ENCODE peak calls at places on chromosomes 7 and 10, in five cellular contexts. D is endothelial cell of umbilical vein, I is GM12891, K is Panc1, W is transverse colon. Y is an unnamed sample.
A peak's percentile ranks its signal among the peaks of the same experiment; 100 is the strongest.

GRCh38 chr7:11548532-11548931 is 283.5 kb downstream of the THSD7A start:
- DNase-seq in D (no peak), I (no peak), W (no peak), K (peak; percentile 12), Y (no peak)

GRCh38 chr10:103687718-103688117 is 167.7 kb downstream of the SH3PXD2A start:
- DNase-seq in D (no peak), I (no peak), K (no peak), W (no peak), Y (no peak)

GRCh38 chr7:56097700-56098099 is 4.9 kb upstream of the PHKG1 start:
- DNase-seq in I (no peak), W (no peak), D (peak; percentile 15), K (no peak), Y (no peak)

GRCh38 chr7:140053812-140054539 is 8.8 kb downstream of the PARP12 start:
- DNase-seq in W (no peak), D (no peak), K (no peak), I (peak; percentile 32), Y (no peak)

GRCh38 chr7:29918850-29919249 is 70.8 kb downstream of the SCRN1 start:
- DNase-seq in W (no peak), D (no peak), I (no peak), K (no peak), Y (no peak)

GRCh38 chr7:12385364-12385786 is 18.3 kb downstream of the VWDE start:
- DNase-seq in D (no peak), I (no peak), W (no peak), K (no peak), Y (no peak)

GRCh38 chr7:84251183-84251845 is 56.7 kb upstream of the SEMA3A start:
- DNase-seq in K (no peak), D (no peak), I (no peak), W (no peak), Y (no peak)

GRCh38 chr7:83457022-83457892 is 191.7 kb downstream of the SEMA3E start:
- DNase-seq in I (no peak), K (no peak), W (no peak), D (no peak), Y (no peak)

GRCh38 chr10:98374176-98374969 is 40.6 kb downstream of the PYROXD2 start:
- DNase-seq in W (no peak), I (no peak), D (no peak), K (no peak), Y (no peak)

GRCh38 chr7:152344253-152344652 is 91.5 kb downstream of the KMT2C start:
- DNase-seq in I (no peak), K (no peak), W (no peak), D (no peak), Y (no peak)

GRCh38 chr10:86592413-86592812 is 61.9 kb upstream of the OPN4 start:
- DNase-seq in D (no peak), I (no peak), W (no peak), K (no peak), Y (no peak)

GRCh38 chr10:58435297-58435696 is 50.1 kb downstream of the TFAM start:
- DNase-seq in D (peak; percentile 23), K (no peak), I (no peak), W (peak; percentile 23), Y (no peak)

GRCh38 chr7:83842894-83843293 is 194.0 kb upstream of the SEMA3E start:
- DNase-seq in W (no peak), I (no peak), K (no peak), D (no peak), Y (no peak)

GRCh38 chr10:47233631-47234030 is 66.4 kb upstream of the GDF10 start:
- DNase-seq in W (no peak), I (no peak), D (no peak), K (no peak), Y (no peak)

GRCh38 chr10:129658673-129659072 is 191.6 kb downstream of the MGMT start:
- DNase-seq in W (no peak), D (no peak), K (no peak), I (no peak), Y (no peak)

GRCh38 chr7:48106906-48107659 is 18.0 kb downstream of the UPP1 start:
- DNase-seq in K (no peak), D (no peak), I (no peak), W (no peak), Y (no peak)

GRCh38 chr7:48102530-48102929 is 13.5 kb downstream of the UPP1 start:
- DNase-seq in W (no peak), D (no peak), I (no peak), K (no peak), Y (no peak)

GRCh38 chr7:48101880-48102448 is 12.9 kb downstream of the UPP1 start:
- DNase-seq in W (no peak), I (no peak), D (no peak), K (no peak), Y (no peak)

GRCh38 chr7:48107926-48108472 is 18.9 kb downstream of the UPP1 start:
- DNase-seq in W (no peak), D (no peak), K (no peak), I (no peak), Y (no peak)

GRCh38 chr7:48105045-48105444 is 16.0 kb downstream of the UPP1 start:
- DNase-seq in I (no peak), K (no peak), D (no peak), W (no peak), Y (no peak)
- TF ChIP-seq POLR2AphosphoS5 in I (no peak), K (peak; percentile 34), D (no peak), W (no peak), Y (no peak)

GRCh38 chr10:110488944-110489343 is 8.8 kb upstream of the DUSP5 start:
- DNase-seq in K (no peak), D (no peak), W (no peak), I (no peak), Y (no peak)

GRCh38 chr10:110493832-110494426 is 3.8 kb upstream of the DUSP5 start:
- DNase-seq in K (no peak), W (no peak), D (no peak), I (no peak), Y (no peak)

GRCh38 chr10:110492069-110492782 is 5.5 kb upstream of the DUSP5 start:
- DNase-seq in W (no peak), I (no peak), D (no peak), K (peak; percentile 67), Y (no peak)

GRCh38 chr10:110490640-110491039 is 7.1 kb upstream of the DUSP5 start:
- DNase-seq in K (no peak), W (no peak), D (no peak), I (no peak), Y (no peak)

DNA sequence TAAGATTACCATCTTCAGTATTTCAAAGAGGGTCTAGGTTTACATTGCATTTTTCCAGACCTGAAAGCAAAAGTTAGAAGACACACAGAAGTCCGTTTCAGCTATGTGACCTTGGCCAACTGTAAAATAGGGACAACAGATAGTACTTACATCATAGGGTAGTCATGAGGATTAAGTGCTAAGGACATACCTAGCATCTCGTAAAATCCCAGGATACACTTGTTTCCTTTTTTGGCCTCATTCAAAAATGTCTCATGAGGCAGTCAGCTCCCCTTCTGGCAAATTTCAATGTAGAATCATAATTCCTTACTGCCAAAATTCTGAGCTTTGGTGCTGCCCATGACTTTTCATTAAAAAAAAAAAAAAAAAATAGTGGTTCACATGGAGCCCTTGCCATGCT is 6.4 kb upstream of the DUSP5 start:
- DNase-seq in I (no peak), K (peak; percentile 38), D (no peak), W (no peak), Y (no peak)
- TF ChIP-seq POLR2AphosphoS5 in I (no peak), K (no peak), D (no peak), W (no peak), Y (peak; percentile 11)

GRCh38 chr10:71797533-71798307 is 24.4 kb upstream of the VSIR start:
- DNase-seq in W (no peak), I (no peak), K (no peak), D (peak; percentile 65), Y (no peak)
- TF ChIP-seq POLR2AphosphoS5 in W (no peak), I (no peak), K (no peak), D (peak; percentile 37), Y (no peak)

GRCh38 chr7:129170373-129171021 is 17.9 kb upstream of the SMO start:
- DNase-seq in D (no peak), W (no peak), I (no peak), K (no peak), Y (no peak)
- TF ChIP-seq POLR2AphosphoS5 in D (no peak), W (no peak), I (no peak), K (no peak), Y (no peak)

GRCh38 chr7:604038-604883 is 84.6 kb upstream of the PDGFA start:
- DNase-seq in W (peak; percentile 82), K (no peak), I (peak; percentile 84), D (peak; percentile 93), Y (peak; percentile 45)
- TF ChIP-seq POLR2AphosphoS5 in W (peak; percentile 55), K (no peak), I (peak; percentile 68), D (peak; percentile 69), Y (no peak)